ENCODE peak calls at places on chromosomes 1 and 21, in six cellular contexts. D is IMR-90, E is GM12878, M is SK-N-SH, J is A549, V is HepG2. H is an unnamed sample.

GRCh38 chr1:156586323-156586722 is 5.3 kb upstream of the NAXE start:
- DNase-seq in D (no peak), E (no peak), M (no peak), J (no peak), V (no peak), H (no peak)

GRCh38 chr1:156086256-156086662 is 4.0 kb upstream of the MEX3A start:
- DNase-seq in D (peak; percentile 50), E (no peak), M (no peak), J (peak; percentile 67), V (peak; percentile 99), H (no peak)

GRCh38 chr1:229841230-229841629 is 215.2 kb downstream of the URB2 start:
- DNase-seq in D (no peak), E (peak; percentile 48), M (no peak), J (no peak), V (no peak), H (no peak)

GRCh38 chr1:226722901-226723639 is 16.0 kb downstream of the ITPKB start:
- DNase-seq in D (no peak), E (no peak), M (no peak), J (no peak), V (no peak), H (no peak)

GRCh38 chr1:116958110-116958509 is 43.5 kb upstream of the CD101 start:
- DNase-seq in D (no peak), E (no peak), M (no peak), J (no peak), V (no peak), H (no peak)

GRCh38 chr1:232634086-232634485 is 4.2 kb upstream of the SIPA1L2 start:
- DNase-seq in D (no peak), E (no peak), M (no peak), J (peak; percentile 9), V (no peak), H (no peak)

GRCh38 chr1:96945509-96946084 is 224.0 kb downstream of the PTBP2 start:
- DNase-seq in D (no peak), E (no peak), M (no peak), J (no peak), V (no peak), H (no peak)

GRCh38 chr1:110485725-110486124 is 33.2 kb downstream of the KCNA10 start:
- DNase-seq in D (no peak), E (no peak), M (no peak), J (no peak), V (no peak), H (no peak)

GRCh38 chr1:86430376-86430775 is 6.4 kb downstream of the CLCA2 start:
- DNase-seq in D (no peak), E (no peak), M (no peak), J (no peak), V (no peak), H (no peak)

GRCh38 chr1:94827434-94827833 is 7.3 kb downstream of the SLC44A3 start:
- DNase-seq in D (no peak), E (no peak), M (no peak), J (no peak), V (no peak), H (no peak)

GRCh38 chr1:111592389-111593361 is 26.9 kb upstream of the RAP1A start:
- DNase-seq in D (peak; percentile 87), E (peak; percentile 98), M (no peak), J (peak; percentile 14), V (peak; percentile 18), H (peak; percentile 83)

GRCh38 chr1:67060811-67061218 is 6.9 kb upstream of the SLC35D1 start:
- DNase-seq in D (peak; percentile 99), E (no peak), M (no peak), J (peak; percentile 60), V (peak; percentile 54), H (no peak)

GRCh38 chr1:7749126-7749525 is 22.0 kb upstream of the VAMP3 start:
- DNase-seq in D (no peak), E (no peak), M (no peak), J (no peak), V (no peak), H (no peak)

GRCh38 chr1:69814926-69815325 is 247.2 kb downstream of the LRRC7 start:
- DNase-seq in D (no peak), E (no peak), M (no peak), J (no peak), V (no peak), H (no peak)

GRCh38 chr1:214514032-214514818 is 37.2 kb downstream of the PTPN14 start:
- DNase-seq in D (peak; percentile 80), E (no peak), M (no peak), J (no peak), V (no peak), H (no peak)

GRCh38 chr1:1989102-1989542 is 14.5 kb downstream of the CFAP74 start:
- DNase-seq in D (peak; percentile 6), E (no peak), M (peak; percentile 38), J (no peak), V (no peak), H (peak; percentile 70)

GRCh38 chr1:15150376-15150775 is 3.2 kb upstream of the TMEM51 start:
- DNase-seq in D (no peak), E (no peak), M (no peak), J (no peak), V (no peak), H (no peak)

GRCh38 chr1:104760017-104760416 is 1010.3 kb downstream of the AMY1C start:
- DNase-seq in D (no peak), E (peak; percentile 48), M (no peak), J (no peak), V (no peak), H (no peak)

GRCh38 chr21:39863111-39863510 is 4.1 kb upstream of the PCP4 start:
- DNase-seq in D (no peak), E (no peak), M (no peak), J (no peak), V (no peak), H (no peak)

GRCh38 chr1:31161571-31161970 is 78.1 kb downstream of the NKAIN1 start:
- DNase-seq in D (no peak), E (no peak), M (no peak), J (no peak), V (no peak), H (no peak)

GRCh38 chr1:209651148-209651547 is 1.1 kb downstream of the LAMB3 start:
- DNase-seq in D (peak; percentile 56), E (no peak), M (no peak), J (peak; percentile 82), V (no peak), H (peak; percentile 83)

GRCh38 chr1:208069317-208069716 is 158.4 kb upstream of the CD34 start:
- DNase-seq in D (no peak), E (no peak), M (peak; percentile 67), J (no peak), V (no peak), H (no peak)

GRCh38 chr1:211520641-211521040 is 28.7 kb upstream of the RD3 start:
- DNase-seq in D (no peak), E (no peak), M (no peak), J (peak; percentile 24), V (peak; percentile 54), H (no peak)

GRCh38 chr1:153040950-153041631 is at the start of gene SPRR2D:
- DNase-seq in D (no peak), E (no peak), M (no peak), J (no peak), V (no peak), H (peak; percentile 35)

GRCh38 chr1:1804301-1804700 is 26.0 kb upstream of the NADK start:
- DNase-seq in D (no peak), E (no peak), M (no peak), J (no peak), V (no peak), H (no peak)

GRCh38 chr1:153312569-153313186 is at the start of gene PGLYRP3:
- DNase-seq in D (no peak), E (no peak), M (no peak), J (peak; percentile 9), V (no peak), H (peak; percentile 34)

GRCh38 chr1:184890539-184890973 is 83.8 kb downstream of the NIBAN1 start:
- DNase-seq in D (peak; percentile 28), E (no peak), M (no peak), J (no peak), V (no peak), H (no peak)

GRCh38 chr1:159469921-159470595 is 30.5 kb downstream of the OR10J1 start:
- DNase-seq in D (no peak), E (no peak), M (no peak), J (no peak), V (no peak), H (no peak)
- TF ChIP-seq SMC3 in D (no peak), E (no peak), M (no peak), J (no peak), V (no peak), H (no peak)

GRCh38 chr1:77889240-77889637 is 815 bp downstream of the NEXN start:
- DNase-seq in D (peak; percentile 81), E (no peak), M (no peak), J (peak; percentile 35), V (peak; percentile 24), H (no peak)

GRCh38 chr1:77888071-77888428 is 374 bp upstream of the NEXN start:
- DNase-seq in D (peak; percentile 74), E (no peak), M (no peak), J (no peak), V (peak; percentile 34), H (peak; percentile 44)

GRCh38 chr1:77891200-77891599 is 2.8 kb downstream of the NEXN start:
- DNase-seq in D (no peak), E (no peak), M (no peak), J (no peak), V (no peak), H (no peak)

GRCh38 chr1:77889671-77890070 is 1.2 kb downstream of the NEXN start:
- DNase-seq in D (peak; percentile 91), E (no peak), M (no peak), J (peak; percentile 12), V (no peak), H (no peak)

GRCh38 chr1:77888429-77889239 is at the start of gene NEXN:
- DNase-seq in D (peak; percentile 79), E (no peak), M (peak; percentile 84), J (peak; percentile 41), V (peak; percentile 44), H (peak; percentile 52)
- TF ChIP-seq SMC3 in D (no peak), E (no peak), M (no peak), J (no peak), V (no peak), H (no peak)

GRCh38 chr21:35559128-35559831 is 501.0 kb downstream of the SETD4 start:
- DNase-seq in D (peak; percentile 95), E (no peak), M (peak; percentile 8), J (no peak), V (no peak), H (no peak)
- TF ChIP-seq SMC3 in D (no peak), E (no peak), M (no peak), J (no peak), V (no peak), H (no peak)

DNA sequence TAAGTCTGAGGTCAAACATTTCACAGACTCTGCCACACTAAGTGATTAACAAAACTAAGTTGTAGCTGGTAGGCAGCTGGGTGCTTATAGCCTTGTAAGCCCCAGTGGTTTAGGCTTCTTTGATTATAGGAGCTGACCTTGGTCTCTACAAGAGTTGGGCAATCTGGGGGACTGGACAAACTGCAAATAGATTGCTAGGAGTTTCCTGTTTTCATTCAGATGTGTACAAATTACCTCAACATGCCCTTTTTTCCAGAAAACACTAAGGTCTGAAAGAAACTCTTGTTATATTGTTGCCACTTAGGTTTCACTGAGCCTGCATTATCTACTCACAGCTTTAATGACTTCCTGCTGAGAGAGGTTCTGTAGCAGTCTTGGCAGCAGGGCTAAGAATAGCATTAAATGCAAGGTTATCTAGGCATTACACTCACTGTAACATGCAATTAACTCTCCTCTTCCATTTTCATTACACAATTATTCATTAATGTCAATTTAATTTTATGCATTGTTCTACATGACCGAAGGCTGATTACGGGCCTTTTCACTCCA is 314.0 kb downstream of the LMO4 start:
- DNase-seq in D (peak; percentile 12), E (no peak), M (no peak), J (no peak), V (peak; percentile 86), H (no peak)
- TF ChIP-seq SMC3 in D (no peak), E (no peak), M (no peak), J (no peak), V (no peak), H (no peak)